ENCODE peak calls at places on chromosomes 4 and X, in eight cellular contexts. H is right lobe of liver; Z is nucleus accumbens; W is myocyte; I is AG08395; G is A673; B is activated T-cell treated with anti-CD3 and anti-CD28 coated beads, Interleukin-2, amount 50 U/mL, for 24 hours; A is MM.1S. M is an unnamed sample.

GRCh38 chr4:25872851-25873631 is 10.3 kb upstream of the SEL1L3 start:
- DNase-seq in I (no peak), Z (no peak), A (no peak), G (no peak), B (no peak), W (no peak), H (no peak), M (no peak)

GRCh38 chr4:88230953-88231835 is 53.2 kb downstream of the PPM1K start:
- DNase-seq in W (peak), A (no peak), G (no peak), Z (no peak), H (no peak), B (no peak), I (peak), M (no peak)

GRCh38 chr4:3656441-3657376 is 109.5 kb upstream of the ADRA2C start:
- DNase-seq in Z (no peak), B (no peak), W (no peak), A (no peak), I (no peak), H (no peak), G (peak), M (peak)

GRCh38 chrX:155966876-155967275 is 30.6 kb upstream of the IL9R start:
- DNase-seq in W (peak), B (no peak), H (no peak), Z (no peak), I (no peak), A (no peak), G (peak), M (no peak)

GRCh38 chrX:11998944-11999343 is 139.3 kb upstream of the FRMPD4 start:
- DNase-seq in G (no peak), Z (no peak), H (no peak), A (no peak), W (no peak), I (no peak), B (no peak), M (no peak)

GRCh38 chrX:115344885-115345653 is 55.6 kb downstream of the LUZP4 start:
- DNase-seq in A (peak), W (peak), B (no peak), I (peak), H (peak), G (peak), Z (peak), M (peak)

GRCh38 chr4:10963958-10964705 is 279.6 kb upstream of the CLNK start:
- DNase-seq in W (no peak), I (no peak), G (no peak), Z (no peak), A (no peak), H (no peak), B (no peak), M (no peak)

GRCh38 chr4:123790681-123791080 is 394.1 kb downstream of the SPRY1 start:
- DNase-seq in H (no peak), W (no peak), I (no peak), A (no peak), B (no peak), G (no peak), Z (no peak), M (no peak)

GRCh38 chr4:176002007-176002623 is 63.5 kb upstream of the WDR17 start:
- DNase-seq in A (peak), I (peak), H (peak), Z (peak), B (no peak), W (peak), G (peak), M (no peak)

GRCh38 chr4:71074452-71075299 is 81.2 kb downstream of the DCK start:
- DNase-seq in Z (no peak), A (no peak), I (peak), W (peak), G (peak), H (no peak), B (no peak), M (no peak)

GRCh38 chrX:30653415-30654131 is at the start of gene GK:
- DNase-seq in Z (no peak), B (no peak), G (peak), W (peak), I (no peak), H (peak), A (peak), M (no peak)

GRCh38 chr4:170109586-170110289 is 20.0 kb upstream of the AADAT start:
- DNase-seq in H (no peak), I (peak), Z (peak), B (no peak), G (peak), A (no peak), W (no peak), M (no peak)

GRCh38 chr4:173288698-173289350 is 45.3 kb downstream of the HMGB2 start:
- DNase-seq in I (no peak), W (no peak), H (no peak), B (no peak), Z (no peak), A (peak), G (no peak), M (no peak)

GRCh38 chrX:34521563-34521962 is 135.5 kb downstream of the TMEM47 start:
- DNase-seq in I (peak), B (no peak), G (peak), H (no peak), A (no peak), Z (no peak), W (no peak), M (no peak)

GRCh38 chrX:32408389-32408788 is 803.0 kb downstream of the DMD start:
- DNase-seq in W (no peak), Z (no peak), G (peak), B (no peak), A (peak), I (no peak), H (no peak), M (no peak)

GRCh38 chrX:70554081-70554480 is 109.4 kb downstream of the DLG3 start:
- DNase-seq in A (peak), H (no peak), Z (no peak), B (no peak), W (peak), G (peak), I (peak), M (no peak)

GRCh38 chr4:183185018-183185417 is 86.0 kb downstream of the WWC2 start:
- DNase-seq in A (no peak), G (no peak), Z (no peak), W (no peak), B (no peak), H (no peak), I (no peak), M (no peak)

GRCh38 chr4:76213415-76214268 is at the start of gene SCARB2:
- DNase-seq in A (peak), I (peak), G (peak), H (peak), B (peak), Z (peak), W (peak), M (no peak)

GRCh38 chr4:153228512-153229145 is 24.4 kb downstream of the TRIM2 start:
- DNase-seq in Z (no peak), W (no peak), H (no peak), G (no peak), A (no peak), I (no peak), B (no peak), M (no peak)

GRCh38 chrX:68941385-68941952 is 112.6 kb downstream of the EFNB1 start:
- DNase-seq in W (no peak), B (no peak), Z (no peak), A (no peak), H (no peak), G (no peak), I (peak), M (no peak)

GRCh38 chr4:91058345-91058744 is 931.2 kb downstream of the CCSER1 start:
- DNase-seq in B (no peak), Z (no peak), G (no peak), W (peak), H (no peak), A (no peak), I (no peak), M (no peak)

GRCh38 chrX:129577473-129577872 is 37.4 kb downstream of the OCRL start:
- DNase-seq in H (no peak), Z (no peak), I (peak), W (peak), B (no peak), A (no peak), G (peak), M (no peak)

GRCh38 chrX:101232316-101232715 is 12.7 kb downstream of the DRP2 start:
- DNase-seq in G (no peak), I (no peak), W (no peak), A (no peak), Z (no peak), H (no peak), B (no peak), M (no peak)

GRCh38 chr4:48781968-48782367 is 1.9 kb upstream of the FRYL start:
- DNase-seq in G (no peak), B (no peak), W (no peak), A (no peak), I (no peak), Z (no peak), H (no peak), M (no peak)